ENCODE peak calls at places on chromosome 17, in seven cellular contexts. V, S, K, P, E, L and F are unnamed samples.

GRCh38 chr17:60914078-60914477 is 236.4 kb downstream of the BCAS3 start:
- DNase-seq in E (no peak), L (no peak), P (no peak), K (no peak), V (no peak), S (peak; percentile 4), F (no peak)

GRCh38 chr17:76530489-76530814 is 7.1 kb downstream of the CYGB start:
- DNase-seq in S (no peak), K (no peak), V (no peak), P (no peak), E (no peak), L (no peak), F (no peak)

GRCh38 chr17:50767030-50767429 is 288 bp downstream of the ANKRD40CL start:
- DNase-seq in K (no peak), L (no peak), V (no peak), P (no peak), E (no peak), S (no peak), F (no peak)

GRCh38 chr17:74970395-74970794 is 2.2 kb downstream of the HID1 start:
- DNase-seq in K (no peak), E (no peak), S (no peak), L (no peak), V (no peak), P (no peak), F (no peak)

GRCh38 chr17:48590603-48591161 is 641 bp upstream of the HOXB3 start:
- DNase-seq in V (no peak), L (no peak), P (no peak), K (no peak), E (no peak), S (peak; percentile 16), F (no peak)

GRCh38 chr17:4509923-4510614 is 11.4 kb downstream of the SPNS2 start:
- DNase-seq in E (no peak), K (no peak), P (no peak), L (no peak), S (no peak), V (no peak), F (no peak)

GRCh38 chr17:40922239-40922638 is 15.2 kb downstream of the KRT23 start:
- DNase-seq in S (peak; percentile 88), E (no peak), L (peak; percentile 54), P (no peak), K (peak; percentile 90), V (peak; percentile 82), F (no peak)

GRCh38 chr17:77086433-77087010 is 54.2 kb upstream of the SEC14L1 start:
- DNase-seq in K (peak; percentile 80), E (peak; percentile 61), P (peak; percentile 53), V (peak; percentile 85), L (peak; percentile 81), S (peak; percentile 72), F (peak; percentile 97)

GRCh38 chr17:38591759-38592241 is 14.0 kb downstream of the SRCIN1 start:
- DNase-seq in S (no peak), E (no peak), P (no peak), K (no peak), V (no peak), L (no peak), F (no peak)

GRCh38 chr17:45784583-45785372 is 658 bp downstream of the CRHR1 start:
- DNase-seq in P (no peak), L (no peak), V (peak; percentile 52), E (peak; percentile 57), K (peak; percentile 25), S (no peak), F (peak; percentile 65)

GRCh38 chr17:35404360-35404759 is 27.9 kb downstream of the SLFN12 start:
- DNase-seq in V (no peak), P (no peak), K (no peak), L (no peak), S (peak; percentile 5), E (no peak), F (no peak)

GRCh38 chr17:35407531-35407930 is 24.8 kb downstream of the SLFN12 start:
- DNase-seq in S (no peak), E (no peak), P (no peak), V (no peak), K (no peak), L (no peak), F (peak; percentile 60)

DNA sequence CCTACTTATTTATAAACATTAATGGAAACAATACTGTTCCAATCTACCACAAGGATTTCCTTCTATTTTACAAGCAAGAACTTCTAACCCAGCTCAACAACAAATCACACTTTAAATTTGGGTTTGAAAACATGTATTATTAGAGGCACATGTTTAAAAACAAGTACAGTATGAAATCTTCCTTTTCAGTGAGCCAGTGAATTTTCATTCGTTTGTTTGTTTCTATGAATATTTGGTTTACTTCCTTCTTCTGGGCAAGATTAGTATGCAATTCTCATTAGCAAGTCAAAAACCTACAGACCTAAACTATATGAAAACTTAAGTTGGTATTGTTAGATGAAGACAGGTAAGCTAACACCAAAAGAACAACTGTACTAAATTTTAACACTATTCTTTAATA is 25.7 kb downstream of the SLFN12 start:
- DNase-seq in E (no peak), L (no peak), K (no peak), P (no peak), V (no peak), S (no peak), F (no peak)
- H3K18ac ChIP-seq in E (no peak overlapping the region), L (no peak overlapping the region), K (no peak overlapping the region), P (no peak overlapping the region), V (no peak overlapping the region), S (no peak overlapping the region), F (no peak overlapping the region)

GRCh38 chr17:7260601-7261376 is 1.5 kb downstream of the CLDN7 start:
- DNase-seq in S (no peak), E (no peak), P (no peak), K (no peak), V (peak; percentile 80), L (peak; percentile 86), F (peak; percentile 89)
- H3K4me2 ChIP-seq in S (peak overlapping the region; percentile 82), E (peak overlapping the region; percentile 89), P (peak overlapping the region; percentile 91), K (peak overlapping the region; percentile 86), V (peak overlapping the region; percentile 33), L (peak overlapping the region; percentile 68), F (peak overlapping the region; percentile 76)

GRCh38 chr17:27802033-27802432 is 1.7 kb upstream of the NOS2 start:
- DNase-seq in S (no peak), E (no peak), L (no peak), V (no peak), K (no peak), P (no peak), F (no peak)

GRCh38 chr17:27805520-27806146 is 5.3 kb upstream of the NOS2 start:
- DNase-seq in S (peak; percentile 86), L (peak; percentile 84), V (peak; percentile 92), P (peak; percentile 59), K (peak; percentile 85), E (peak; percentile 91), F (peak; percentile 94)

GRCh38 chr17:27804113-27804512 is 3.8 kb upstream of the NOS2 start:
- DNase-seq in L (no peak), E (no peak), K (no peak), V (no peak), S (no peak), P (no peak), F (peak; percentile 55)

GRCh38 chr17:27800522-27800921 is at the start of gene NOS2:
- DNase-seq in K (no peak), L (no peak), S (no peak), V (no peak), E (no peak), P (no peak), F (no peak)

DNA sequence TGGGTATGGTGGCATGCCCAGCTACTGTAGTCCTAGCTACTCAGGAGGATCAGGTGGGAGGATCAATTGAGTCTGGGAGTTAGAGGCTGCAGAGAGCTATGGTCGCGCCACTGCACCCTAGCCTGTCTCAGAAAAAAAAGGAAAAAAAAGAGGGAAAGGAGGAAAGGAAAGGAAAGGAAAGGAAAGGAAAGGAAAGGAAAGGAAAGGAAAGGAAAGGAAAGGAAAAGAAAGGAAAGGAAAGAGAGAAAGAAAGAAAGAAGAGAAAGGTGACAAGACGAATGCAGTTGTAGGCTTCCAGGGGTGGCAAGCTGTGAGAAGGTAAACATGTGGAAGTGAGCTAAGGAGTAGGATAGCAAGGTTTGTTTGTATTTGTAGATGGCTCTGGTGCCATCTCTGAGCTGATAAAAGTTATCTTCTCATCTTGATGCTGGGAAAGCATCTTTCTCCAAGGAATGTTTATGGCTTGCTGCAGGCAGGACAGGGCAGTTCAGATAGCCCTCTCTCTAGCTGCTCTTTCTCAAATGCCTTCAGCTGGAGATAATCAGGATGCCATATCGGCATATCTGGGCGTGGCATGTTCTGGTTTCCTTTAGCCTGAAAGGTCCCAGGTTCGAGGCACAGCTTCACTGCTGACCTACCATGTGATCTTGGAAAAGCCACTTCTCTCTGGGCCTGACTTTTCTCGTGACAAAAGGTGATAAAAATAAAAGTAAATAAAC is 2.8 kb upstream of the NOS2 start:
- DNase-seq in P (no peak), L (peak; percentile 26), V (peak; percentile 35), K (no peak), S (no peak), E (no peak), F (no peak)
- H3K18ac ChIP-seq in P (no peak overlapping the region), L (no peak overlapping the region), V (no peak overlapping the region), K (no peak overlapping the region), S (no peak overlapping the region), E (no peak overlapping the region), F (no peak overlapping the region)

GRCh38 chr17:44106801-44107200 is 16.6 kb downstream of the HDAC5 start:
- DNase-seq in K (no peak), V (no peak), P (no peak), S (no peak), E (no peak), L (no peak), F (no peak)
- H3K4me2 ChIP-seq in K (no peak overlapping the region), V (no peak overlapping the region), P (no peak overlapping the region), S (no peak overlapping the region), E (no peak overlapping the region), L (no peak overlapping the region), F (no peak overlapping the region)